ENCODE peak calls at places on chromosomes 2 and 18, in four cellular contexts. One of them, this sample, is unnamed.

GRCh38 chr2:172109256-172109655 is 6.6 kb upstream of the DLX2 start:
- DNase-seq in SK-N-SH: no peak
- DNase-seq in fibroblast of villous mesenchyme: no peak
- DNase-seq in CD8-positive, alpha-beta T cell: no peak
- DNase-seq in this sample: no peak

GRCh38 chr2:134602666-134603065 is 116.1 kb downstream of the TMEM163 start:
- DNase-seq in SK-N-SH: no peak
- DNase-seq in fibroblast of villous mesenchyme: no peak
- DNase-seq in CD8-positive, alpha-beta T cell: no peak
- DNase-seq in this sample: no peak

GRCh38 chr18:28905509-28905908 is 728.6 kb upstream of the CDH2 start:
- DNase-seq in SK-N-SH: no peak
- DNase-seq in fibroblast of villous mesenchyme: peak; percentile 47
- DNase-seq in CD8-positive, alpha-beta T cell: no peak
- DNase-seq in this sample: no peak

GRCh38 chr18:9575558-9575957 is 38.8 kb downstream of the PPP4R1 start:
- DNase-seq in SK-N-SH: peak; percentile 42
- DNase-seq in fibroblast of villous mesenchyme: peak; percentile 98
- DNase-seq in CD8-positive, alpha-beta T cell: no peak
- DNase-seq in this sample: no peak

GRCh38 chr18:60417946-60418345 is 45.4 kb upstream of the MC4R start:
- DNase-seq in SK-N-SH: no peak
- DNase-seq in fibroblast of villous mesenchyme: no peak
- DNase-seq in CD8-positive, alpha-beta T cell: no peak
- DNase-seq in this sample: no peak

GRCh38 chr2:215635788-215636139 is 199.9 kb upstream of the FN1 start:
- DNase-seq in SK-N-SH: no peak
- DNase-seq in fibroblast of villous mesenchyme: peak; percentile 40
- DNase-seq in CD8-positive, alpha-beta T cell: no peak
- DNase-seq in this sample: no peak

GRCh38 chr18:62346327-62347090 is 21.4 kb downstream of the TNFRSF11A start:
- DNase-seq in SK-N-SH: no peak
- DNase-seq in fibroblast of villous mesenchyme: no peak
- DNase-seq in CD8-positive, alpha-beta T cell: no peak
- DNase-seq in this sample: no peak

GRCh38 chr2:235698028-235698427 is 204.2 kb downstream of the AGAP1 start:
- DNase-seq in SK-N-SH: no peak
- DNase-seq in fibroblast of villous mesenchyme: no peak
- DNase-seq in CD8-positive, alpha-beta T cell: no peak
- DNase-seq in this sample: no peak

GRCh38 chr2:11778923-11779757 is 32.7 kb downstream of the LPIN1 start:
- DNase-seq in SK-N-SH: peak; percentile 95
- DNase-seq in fibroblast of villous mesenchyme: peak; percentile 72
- DNase-seq in CD8-positive, alpha-beta T cell: peak; percentile 81
- DNase-seq in this sample: no peak

GRCh38 chr18:12460874-12461273 is 53.1 kb downstream of the PRELID3A start:
- DNase-seq in SK-N-SH: peak; percentile 32
- DNase-seq in fibroblast of villous mesenchyme: peak; percentile 80
- DNase-seq in CD8-positive, alpha-beta T cell: no peak
- DNase-seq in this sample: no peak

GRCh38 chr2:20577495-20578235 is 73.2 kb downstream of the HS1BP3 start:
- DNase-seq in SK-N-SH: no peak
- DNase-seq in fibroblast of villous mesenchyme: peak; percentile 52
- DNase-seq in CD8-positive, alpha-beta T cell: no peak
- DNase-seq in this sample: no peak

GRCh38 chr2:120395686-120396518 is 50.0 kb downstream of the INHBB start:
- DNase-seq in SK-N-SH: peak; percentile 82
- DNase-seq in fibroblast of villous mesenchyme: no peak
- DNase-seq in CD8-positive, alpha-beta T cell: no peak
- DNase-seq in this sample: no peak

GRCh38 chr2:189498205-189498604 is 56.9 kb downstream of the WDR75 start:
- DNase-seq in SK-N-SH: no peak
- DNase-seq in fibroblast of villous mesenchyme: peak; percentile 35
- DNase-seq in CD8-positive, alpha-beta T cell: no peak
- DNase-seq in this sample: no peak

GRCh38 chr2:75787532-75788132 is 76.9 kb upstream of the GCFC2 start:
- DNase-seq in SK-N-SH: peak; percentile 42
- DNase-seq in fibroblast of villous mesenchyme: peak; percentile 17
- DNase-seq in CD8-positive, alpha-beta T cell: no peak
- DNase-seq in this sample: no peak

GRCh38 chr18:6355789-6356589 is 58.7 kb downstream of the L3MBTL4 start:
- DNase-seq in SK-N-SH: no peak
- DNase-seq in fibroblast of villous mesenchyme: no peak
- DNase-seq in CD8-positive, alpha-beta T cell: no peak
- DNase-seq in this sample: no peak

GRCh38 chr2:73297151-73297559 is 3.8 kb upstream of the EGR4 start:
- DNase-seq in SK-N-SH: peak; percentile 65
- DNase-seq in fibroblast of villous mesenchyme: no peak
- DNase-seq in CD8-positive, alpha-beta T cell: no peak
- DNase-seq in this sample: no peak

GRCh38 chr2:8650256-8650655 is 31.6 kb upstream of the ID2 start:
- DNase-seq in SK-N-SH: no peak
- DNase-seq in fibroblast of villous mesenchyme: no peak
- DNase-seq in CD8-positive, alpha-beta T cell: no peak
- DNase-seq in this sample: no peak

GRCh38 chr18:68817584-68817983 is 19.7 kb downstream of the CCDC102B start:
- DNase-seq in SK-N-SH: no peak
- DNase-seq in fibroblast of villous mesenchyme: peak; percentile 55
- DNase-seq in CD8-positive, alpha-beta T cell: no peak
- DNase-seq in this sample: no peak

GRCh38 chr18:77737412-77737811 is 487.8 kb downstream of the GALR1 start:
- DNase-seq in SK-N-SH: no peak
- DNase-seq in fibroblast of villous mesenchyme: no peak
- DNase-seq in CD8-positive, alpha-beta T cell: no peak
- DNase-seq in this sample: no peak

GRCh38 chr2:39898934-39899333 is 119.9 kb upstream of the THUMPD2 start:
- DNase-seq in SK-N-SH: no peak
- DNase-seq in fibroblast of villous mesenchyme: no peak
- DNase-seq in CD8-positive, alpha-beta T cell: no peak
- DNase-seq in this sample: no peak

GRCh38 chr2:8684885-8685696 is 3.2 kb downstream of the ID2 start:
- DNase-seq in SK-N-SH: no peak
- DNase-seq in fibroblast of villous mesenchyme: no peak
- DNase-seq in CD8-positive, alpha-beta T cell: peak; percentile 15
- DNase-seq in this sample: no peak

DNA sequence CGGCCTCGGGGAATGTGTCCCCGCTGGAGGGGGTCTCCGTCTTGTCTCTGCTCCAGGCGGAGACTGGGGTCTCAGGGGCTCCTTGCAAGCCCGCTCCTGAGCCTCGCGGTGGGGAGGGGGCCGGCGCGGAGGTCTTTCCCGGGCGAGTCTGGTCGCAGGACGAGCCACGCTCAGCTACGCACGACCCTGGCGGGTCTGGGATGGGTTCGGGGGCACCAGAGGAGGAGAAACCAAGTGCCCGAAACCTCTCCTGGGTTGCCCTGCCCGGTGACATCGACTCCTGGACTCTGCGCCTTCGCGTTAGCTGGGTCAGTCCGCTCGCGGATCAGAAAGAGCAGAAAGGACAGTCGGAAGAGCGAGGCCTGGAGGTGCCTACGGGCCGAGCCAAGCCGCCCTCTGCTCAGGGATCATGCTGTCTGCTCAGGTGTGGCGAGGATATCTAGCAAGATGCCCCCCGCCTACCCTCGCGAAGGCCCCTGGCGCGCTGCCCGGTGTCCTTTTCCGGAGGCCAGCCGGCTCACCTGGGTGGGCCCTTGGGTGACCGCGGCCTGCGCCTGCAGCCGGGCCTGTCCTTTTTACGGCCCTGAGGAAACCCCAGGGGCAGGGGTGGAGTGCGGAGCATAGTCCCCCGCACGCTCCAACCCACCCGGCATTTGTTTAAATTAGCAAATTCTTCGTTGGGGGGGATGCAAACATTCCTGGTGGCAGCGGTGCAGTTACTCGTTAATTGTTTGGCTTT is 58.7 kb downstream of the SNORC start:
- DNase-seq in SK-N-SH: no peak
- DNase-seq in fibroblast of villous mesenchyme: no peak
- DNase-seq in CD8-positive, alpha-beta T cell: no peak
- DNase-seq in this sample: no peak
- H3K4me3 ChIP-seq in SK-N-SH: no peak overlapping the region
- H3K4me3 ChIP-seq in fibroblast of villous mesenchyme: no peak overlapping the region
- H3K4me3 ChIP-seq in CD8-positive, alpha-beta T cell: no peak overlapping the region
- H3K4me3 ChIP-seq in this sample: no peak overlapping the region

GRCh38 chr2:238974510-238975166 is 126.8 kb downstream of the TWIST2 start:
- DNase-seq in SK-N-SH: no peak
- DNase-seq in fibroblast of villous mesenchyme: peak; percentile 92
- DNase-seq in CD8-positive, alpha-beta T cell: no peak
- DNase-seq in this sample: no peak
- TF ChIP-seq CTCF in SK-N-SH: peak; percentile 32
- TF ChIP-seq CTCF in fibroblast of villous mesenchyme: peak; percentile 58
- TF ChIP-seq CTCF in CD8-positive, alpha-beta T cell: no peak
- TF ChIP-seq CTCF in this sample: no peak

DNA sequence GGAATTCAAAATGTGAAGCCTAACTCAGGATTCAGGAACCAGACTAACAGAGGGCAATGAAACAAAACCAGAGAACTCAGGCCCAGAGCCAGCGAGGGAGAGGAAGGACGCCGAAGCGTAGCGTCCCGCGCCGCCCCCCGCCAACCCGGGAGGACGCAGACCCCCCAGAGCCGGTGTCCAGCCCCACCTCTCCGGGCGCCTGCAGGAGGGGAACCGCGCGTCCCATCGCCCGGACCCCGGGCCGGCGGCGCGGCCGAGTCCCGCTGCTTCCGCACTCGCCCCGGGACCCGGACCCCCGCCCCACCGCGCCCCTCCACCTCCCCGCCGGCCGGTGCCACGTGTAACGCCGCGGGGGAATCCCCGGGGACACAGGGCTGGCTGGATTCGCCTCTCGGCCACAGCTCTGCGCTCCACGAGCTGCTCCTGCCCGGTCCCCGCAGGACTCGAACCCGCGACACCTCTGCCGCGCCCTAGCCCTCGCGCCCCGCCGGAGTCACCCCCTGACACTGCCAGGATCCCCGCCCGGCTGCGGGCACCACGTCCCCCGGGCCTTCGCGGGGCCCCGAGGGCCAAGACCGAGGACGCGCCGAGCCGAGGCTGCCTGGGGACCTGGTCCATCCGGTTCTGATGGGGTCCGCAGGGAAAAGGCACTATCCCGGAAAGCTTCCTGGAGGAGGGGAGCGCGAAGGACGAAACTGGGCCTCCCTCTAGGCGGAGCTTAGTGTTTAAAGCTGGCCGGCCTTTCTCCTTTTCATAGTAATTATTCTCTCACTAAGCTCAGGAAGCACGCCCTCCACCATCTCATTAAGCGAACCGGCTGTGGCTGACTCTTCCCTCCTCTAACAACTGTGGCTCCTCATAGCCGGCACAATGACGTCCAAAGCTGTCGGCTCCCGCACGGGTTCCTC is 40.4 kb upstream of the FAM124B start:
- DNase-seq in SK-N-SH: peak; percentile 57
- DNase-seq in fibroblast of villous mesenchyme: peak; percentile 37
- DNase-seq in CD8-positive, alpha-beta T cell: no peak
- DNase-seq in this sample: no peak
- H3K4me3 ChIP-seq in SK-N-SH: no peak overlapping the region
- H3K4me3 ChIP-seq in fibroblast of villous mesenchyme: peak overlapping the region; percentile 60
- H3K4me3 ChIP-seq in CD8-positive, alpha-beta T cell: no peak overlapping the region
- H3K4me3 ChIP-seq in this sample: peak overlapping the region; percentile 37

GRCh38 chr2:205052781-205053180 is 507.5 kb downstream of the PARD3B start:
- DNase-seq in SK-N-SH: no peak
- DNase-seq in fibroblast of villous mesenchyme: no peak
- DNase-seq in CD8-positive, alpha-beta T cell: no peak
- DNase-seq in this sample: no peak

GRCh38 chr2:205051417-205051816 is 506.1 kb downstream of the PARD3B start:
- DNase-seq in SK-N-SH: no peak
- DNase-seq in fibroblast of villous mesenchyme: peak; percentile 11
- DNase-seq in CD8-positive, alpha-beta T cell: no peak
- DNase-seq in this sample: no peak

GRCh38 chr2:205043285-205043684 is 498.0 kb downstream of the PARD3B start:
- DNase-seq in SK-N-SH: no peak
- DNase-seq in fibroblast of villous mesenchyme: no peak
- DNase-seq in CD8-positive, alpha-beta T cell: no peak
- DNase-seq in this sample: no peak

GRCh38 chr2:205041472-205042130 is 496.3 kb downstream of the PARD3B start:
- DNase-seq in SK-N-SH: no peak
- DNase-seq in fibroblast of villous mesenchyme: no peak
- DNase-seq in CD8-positive, alpha-beta T cell: no peak
- DNase-seq in this sample: no peak

GRCh38 chr2:205047273-205047839 is 502.1 kb downstream of the PARD3B start:
- DNase-seq in SK-N-SH: no peak
- DNase-seq in fibroblast of villous mesenchyme: no peak
- DNase-seq in CD8-positive, alpha-beta T cell: no peak
- DNase-seq in this sample: no peak
- TF ChIP-seq CTCF in SK-N-SH: no peak
- TF ChIP-seq CTCF in fibroblast of villous mesenchyme: no peak
- TF ChIP-seq CTCF in CD8-positive, alpha-beta T cell: no peak
- TF ChIP-seq CTCF in this sample: no peak

GRCh38 chr18:76456823-76457222 is 38.2 kb downstream of the ZNF516 start:
- DNase-seq in SK-N-SH: no peak
- DNase-seq in fibroblast of villous mesenchyme: no peak
- DNase-seq in CD8-positive, alpha-beta T cell: no peak
- DNase-seq in this sample: no peak

GRCh38 chr18:76455015-76455676 is 39.9 kb downstream of the ZNF516 start:
- DNase-seq in SK-N-SH: no peak
- DNase-seq in fibroblast of villous mesenchyme: peak; percentile 68
- DNase-seq in CD8-positive, alpha-beta T cell: no peak
- DNase-seq in this sample: no peak

GRCh38 chr18:76457475-76457874 is 37.6 kb downstream of the ZNF516 start:
- DNase-seq in SK-N-SH: no peak
- DNase-seq in fibroblast of villous mesenchyme: no peak
- DNase-seq in CD8-positive, alpha-beta T cell: no peak
- DNase-seq in this sample: no peak

GRCh38 chr18:76454429-76454828 is 40.6 kb downstream of the ZNF516 start:
- DNase-seq in SK-N-SH: no peak
- DNase-seq in fibroblast of villous mesenchyme: no peak
- DNase-seq in CD8-positive, alpha-beta T cell: no peak
- DNase-seq in this sample: no peak

DNA sequence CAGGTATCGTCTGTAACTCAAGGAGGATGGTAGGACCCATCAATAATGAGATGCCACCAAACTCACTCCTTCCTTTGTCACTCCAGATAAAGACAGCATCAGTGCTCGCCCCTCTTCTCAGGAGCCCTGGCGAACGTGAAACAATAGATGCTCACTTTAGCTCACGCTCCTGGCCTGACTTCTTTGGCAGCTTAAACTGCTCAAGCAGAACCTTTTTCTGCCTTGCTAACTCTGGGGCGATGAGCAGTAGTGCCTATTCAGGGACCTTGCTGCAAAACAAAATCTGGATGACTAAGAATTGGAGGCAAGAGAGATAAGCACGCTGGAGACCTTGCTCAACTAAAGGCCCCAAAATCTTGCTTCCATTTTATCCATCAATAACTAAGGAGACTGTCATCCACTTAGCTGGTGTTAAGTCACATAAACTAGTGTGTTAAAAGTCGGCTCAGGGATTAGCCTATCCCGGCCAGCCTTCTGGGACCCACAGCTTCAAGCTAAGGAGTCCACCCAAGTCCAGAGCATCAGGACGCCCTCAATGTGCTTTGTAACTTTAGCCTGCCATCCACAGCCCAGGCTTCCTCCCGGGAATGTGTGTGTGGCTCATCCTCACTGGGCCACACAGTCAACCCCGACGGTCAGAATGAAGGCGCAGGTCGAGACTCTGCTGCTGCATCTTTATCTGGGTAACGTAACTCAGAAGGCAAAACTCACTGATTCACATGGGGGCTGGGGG is 38.9 kb downstream of the ZNF516 start:
- DNase-seq in SK-N-SH: no peak
- DNase-seq in fibroblast of villous mesenchyme: no peak
- DNase-seq in CD8-positive, alpha-beta T cell: no peak
- DNase-seq in this sample: no peak
- H3K4me3 ChIP-seq in SK-N-SH: no peak overlapping the region
- H3K4me3 ChIP-seq in fibroblast of villous mesenchyme: no peak overlapping the region
- H3K4me3 ChIP-seq in CD8-positive, alpha-beta T cell: no peak overlapping the region
- H3K4me3 ChIP-seq in this sample: no peak overlapping the region

GRCh38 chr18:65567372-65567771 is 183.4 kb upstream of the CDH7 start:
- DNase-seq in SK-N-SH: peak; percentile 11
- DNase-seq in fibroblast of villous mesenchyme: no peak
- DNase-seq in CD8-positive, alpha-beta T cell: no peak
- DNase-seq in this sample: no peak
- TF ChIP-seq CTCF in SK-N-SH: peak; percentile 41
- TF ChIP-seq CTCF in fibroblast of villous mesenchyme: no peak
- TF ChIP-seq CTCF in CD8-positive, alpha-beta T cell: no peak
- TF ChIP-seq CTCF in this sample: no peak